ENCODE peak calls at places on chromosomes 3 and 15, in six cellular contexts. F is coronary artery, S is RWPE2, N is sigmoid colon, U is tibial nerve, J is AG04450. H is an unnamed sample.

GRCh38 chr3:102106421-102107097 is 257.2 kb downstream of the NFKBIZ start:
- DNase-seq in F (no peak), S (no peak), N (no peak), U (no peak), J (no peak), H (no peak)

GRCh38 chr15:66997212-66997611 is 68.2 kb upstream of the SMAD3 start:
- DNase-seq in F (no peak), S (no peak), N (no peak), U (no peak), J (peak), H (no peak)

GRCh38 chr3:35936571-35936970 is 297.2 kb downstream of the ARPP21 start:
- DNase-seq in F (no peak), S (no peak), N (no peak), U (no peak), J (no peak), H (no peak)

GRCh38 chr3:179801263-179801662 is 148.4 kb downstream of the USP13 start:
- DNase-seq in F (no peak), S (no peak), N (no peak), U (no peak), J (peak), H (no peak)

GRCh38 chr15:93477188-93477587 is 388.2 kb upstream of the RGMA start:
- DNase-seq in F (no peak), S (no peak), N (no peak), U (no peak), J (no peak), H (no peak)

GRCh38 chr15:66489179-66489791 is 8.3 kb downstream of the SNAPC5 start:
- DNase-seq in F (no peak), S (no peak), N (no peak), U (no peak), J (no peak), H (no peak)

GRCh38 chr3:195613468-195614069 is 29.8 kb upstream of the APOD start:
- DNase-seq in F (peak), S (peak), N (peak), U (peak), J (no peak), H (no peak)

GRCh38 chr3:72069543-72069942 is 284.6 kb upstream of the PROK2 start:
- DNase-seq in F (no peak), S (no peak), N (no peak), U (no peak), J (no peak), H (no peak)

GRCh38 chr15:67207555-67208182 is 46.8 kb downstream of the AAGAB start:
- DNase-seq in F (no peak), S (no peak), N (no peak), U (no peak), J (no peak), H (no peak)

GRCh38 chr3:29536016-29536736 is 255.3 kb downstream of the RBMS3 start:
- DNase-seq in F (no peak), S (no peak), N (no peak), U (no peak), J (no peak), H (no peak)

GRCh38 chr15:85828026-85828597 is 33.4 kb upstream of the KLHL25 start:
- DNase-seq in F (no peak), S (no peak), N (no peak), U (no peak), J (no peak), H (no peak)

GRCh38 chr3:140508545-140508944 is 169.3 kb upstream of the TRIM42 start:
- DNase-seq in F (no peak), S (no peak), N (no peak), U (no peak), J (no peak), H (no peak)

GRCh38 chr3:11703185-11703584 is 59.5 kb upstream of the VGLL4 start:
- DNase-seq in F (no peak), S (no peak), N (no peak), U (no peak), J (no peak), H (no peak)

GRCh38 chr3:84522893-84523292 is 435.9 kb upstream of the CADM2 start:
- DNase-seq in F (no peak), S (no peak), N (no peak), U (no peak), J (no peak), H (no peak)

GRCh38 chr3:23806322-23807160 is 786 bp downstream of the UBE2E1 start:
- DNase-seq in F (no peak), S (no peak), N (peak), U (peak), J (no peak), H (no peak)

GRCh38 chr3:101879102-101879501 is 29.8 kb downstream of the NFKBIZ start:
- DNase-seq in F (no peak), S (no peak), N (no peak), U (no peak), J (no peak), H (no peak)

GRCh38 chr15:48437178-48437577 is 105.9 kb downstream of the DUT start:
- DNase-seq in F (no peak), S (no peak), N (no peak), U (no peak), J (no peak), H (no peak)

GRCh38 chr15:65623103-65623502 is 1.4 kb downstream of the SLC24A1 start:
- DNase-seq in F (no peak), S (no peak), N (no peak), U (no peak), J (no peak), H (no peak)

GRCh38 chr15:57694264-57694663 is 12.2 kb upstream of the POLR2M start:
- DNase-seq in F (no peak), S (no peak), N (no peak), U (no peak), J (no peak), H (no peak)

GRCh38 chr3:58052373-58053273 is 44.4 kb downstream of the FLNB start:
- DNase-seq in F (peak), S (peak), N (peak), U (peak), J (peak), H (peak)

GRCh38 chr3:113185436-113185835 is 25.9 kb upstream of the BOC start:
- DNase-seq in F (no peak), S (no peak), N (no peak), U (no peak), J (no peak), H (no peak)

GRCh38 chr3:33430571-33430970 is 9.6 kb downstream of the UBP1 start:
- DNase-seq in F (no peak), S (no peak), N (no peak), U (no peak), J (no peak), H (no peak)

GRCh38 chr3:62571916-62572315 is 198.6 kb upstream of the FEZF2 start:
- DNase-seq in F (no peak), S (no peak), N (no peak), U (no peak), J (no peak), H (no peak)

GRCh38 chr3:169041677-169042171 is 621.8 kb downstream of the MECOM start:
- DNase-seq in F (no peak), S (no peak), N (no peak), U (no peak), J (no peak), H (no peak)

GRCh38 chr15:33851079-33851478 is 117.2 kb upstream of the CHRM5 start:
- DNase-seq in F (no peak), S (no peak), N (no peak), U (no peak), J (no peak), H (no peak)

GRCh38 chr3:77943598-77943997 is 903.7 kb downstream of the ROBO2 start:
- DNase-seq in F (no peak), S (no peak), N (no peak), U (no peak), J (no peak), H (no peak)

GRCh38 chr3:170469151-170470062 is 50.7 kb downstream of the CLDN11 start:
- DNase-seq in F (no peak), S (no peak), N (peak), U (peak), J (peak), H (no peak)

GRCh38 chr3:138114988-138115971 is at the start of gene DZIP1L:
- DNase-seq in F (peak), S (no peak), N (peak), U (peak), J (peak), H (peak)

GRCh38 chr15:75669191-75669878 is 21.6 kb downstream of the SNX33 start:
- DNase-seq in F (no peak), S (peak), N (no peak), U (no peak), J (no peak), H (no peak)

GRCh38 chr3:11650391-11650790 is 6.7 kb upstream of the VGLL4 start:
- DNase-seq in F (no peak), S (no peak), N (no peak), U (no peak), J (no peak), H (no peak)

GRCh38 chr15:27743078-27743477 is 356.0 kb downstream of the OCA2 start:
- DNase-seq in F (peak), S (peak), N (no peak), U (no peak), J (no peak), H (no peak)

GRCh38 chr15:65076486-65077290 is at the start of gene KBTBD13:
- DNase-seq in F (no peak), S (peak), N (no peak), U (no peak), J (no peak), H (no peak)

GRCh38 chr15:28005004-28005527 is 94.0 kb downstream of the OCA2 start:
- DNase-seq in F (no peak), S (no peak), N (no peak), U (no peak), J (no peak), H (no peak)

GRCh38 chr3:126672741-126673140 is 17.8 kb upstream of the TXNRD3 start:
- DNase-seq in F (no peak), S (peak), N (no peak), U (no peak), J (no peak), H (no peak)

GRCh38 chr3:129597087-129597791 is 9.2 kb downstream of the PLXND1 start:
- DNase-seq in F (no peak), S (no peak), N (no peak), U (no peak), J (no peak), H (no peak)

GRCh38 chr3:32124977-32125376 is 18.6 kb downstream of the GPD1L start:
- DNase-seq in F (no peak), S (no peak), N (no peak), U (no peak), J (no peak), H (no peak)

GRCh38 chr3:121834734-121835709 is at the start of the genes EAF2 and IQCB1:
- DNase-seq in F (peak), S (peak), N (peak), U (peak), J (peak), H (peak)

GRCh38 chr15:82921242-82921641 is 31.3 kb downstream of the HOMER2 start:
- DNase-seq in F (no peak), S (no peak), N (no peak), U (no peak), J (no peak), H (no peak)

GRCh38 chr3:113600418-113601185 is 68.2 kb downstream of the SIDT1 start:
- DNase-seq in F (no peak), S (no peak), N (no peak), U (no peak), J (no peak), H (no peak)

GRCh38 chr15:51095681-51096331 is 1.1 kb upstream of the TNFAIP8L3 start:
- DNase-seq in F (no peak), S (no peak), N (no peak), U (no peak), J (no peak), H (no peak)
- H3K27ac ChIP-seq in F (peak), S (no peak), N (no peak), U (no peak), J (no peak), H (no peak)

DNA sequence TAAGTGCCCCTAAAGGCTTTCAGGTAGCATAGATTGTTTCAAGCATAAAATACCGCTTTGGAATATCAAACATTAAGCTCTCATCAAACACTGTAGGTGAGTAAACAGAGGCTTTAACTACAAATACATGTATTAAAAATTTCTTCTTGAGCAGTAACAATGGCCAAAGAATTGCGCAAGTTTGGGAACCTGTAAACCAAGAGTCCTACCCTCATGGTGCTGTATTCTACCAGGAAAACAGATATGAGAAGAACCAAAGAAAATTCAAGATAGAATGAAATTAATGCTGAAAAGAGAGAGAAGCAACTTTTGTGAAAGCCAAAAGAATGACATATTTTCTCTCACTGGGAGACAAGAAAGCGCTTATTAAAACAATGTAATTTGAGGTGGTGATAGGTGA is 45.5 kb downstream of the CPNE4 start:
- DNase-seq in F (no peak), S (no peak), N (no peak), U (no peak), J (no peak), H (no peak)
- H3K27ac ChIP-seq in F (no peak), S (no peak), N (no peak), U (no peak), J (no peak), H (no peak)

GRCh38 chr3:118966700-118967099 is 67.9 kb downstream of the IGSF11 start:
- DNase-seq in F (no peak), S (no peak), N (no peak), U (no peak), J (no peak), H (no peak)

GRCh38 chr3:118968111-118968510 is 66.5 kb downstream of the IGSF11 start:
- DNase-seq in F (no peak), S (no peak), N (no peak), U (no peak), J (no peak), H (no peak)

GRCh38 chr3:118972974-118973373 is 61.7 kb downstream of the IGSF11 start:
- DNase-seq in F (no peak), S (no peak), N (peak), U (no peak), J (no peak), H (no peak)

GRCh38 chr3:118970819-118971218 is 63.8 kb downstream of the IGSF11 start:
- DNase-seq in F (no peak), S (no peak), N (no peak), U (no peak), J (no peak), H (no peak)

GRCh38 chr3:118968640-118969039 is 66.0 kb downstream of the IGSF11 start:
- DNase-seq in F (no peak), S (no peak), N (no peak), U (no peak), J (no peak), H (no peak)
- H3K27ac ChIP-seq in F (no peak), S (no peak), N (peak), U (no peak), J (no peak), H (peak)

DNA sequence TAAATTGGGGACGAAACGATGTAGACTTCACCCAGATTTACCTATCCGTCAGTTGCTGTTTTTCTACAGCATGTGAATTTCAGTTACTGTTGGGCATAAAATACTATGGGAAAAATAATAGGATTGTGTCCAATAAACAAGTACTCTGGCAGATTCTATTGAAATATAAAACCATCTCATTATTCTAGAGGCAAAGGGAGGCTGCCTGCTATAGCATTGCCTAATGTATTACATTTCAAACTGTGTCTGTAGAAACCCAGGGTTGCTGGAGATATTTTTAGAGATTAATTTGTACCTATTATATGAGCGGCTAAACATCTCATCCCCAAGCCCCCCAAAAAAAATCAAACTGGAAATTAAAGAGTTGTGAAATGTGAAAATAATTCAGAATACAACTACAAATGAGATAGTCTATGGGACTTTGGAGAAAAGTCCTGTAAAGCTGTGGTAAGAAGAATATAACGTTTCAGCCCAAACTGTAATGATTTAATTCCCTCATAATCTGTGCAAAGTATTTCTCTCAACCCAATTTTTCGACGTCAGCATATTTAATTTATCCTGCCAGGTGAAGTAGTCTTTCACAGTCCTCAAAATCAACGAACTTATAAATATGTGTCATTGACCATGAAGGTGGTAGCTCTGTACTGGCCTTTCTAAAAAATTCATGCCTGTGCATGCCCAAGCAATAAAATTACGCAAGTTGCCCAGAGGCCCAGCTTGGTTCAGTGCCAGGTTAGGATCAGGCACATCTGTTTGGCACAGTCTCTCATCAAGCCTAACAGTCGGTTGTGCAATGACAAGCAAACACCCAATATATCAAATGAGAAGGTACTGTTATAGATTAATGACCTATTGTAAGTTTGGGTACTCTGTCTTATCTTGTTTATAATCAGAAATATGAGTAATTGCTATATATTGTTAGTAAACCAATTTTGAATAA is 159.3 kb upstream of the IL12A start:
- DNase-seq in F (no peak), S (peak), N (peak), U (peak), J (no peak), H (no peak)
- H3K27ac ChIP-seq in F (no peak), S (peak), N (peak), U (no peak), J (no peak), H (no peak)

DNA sequence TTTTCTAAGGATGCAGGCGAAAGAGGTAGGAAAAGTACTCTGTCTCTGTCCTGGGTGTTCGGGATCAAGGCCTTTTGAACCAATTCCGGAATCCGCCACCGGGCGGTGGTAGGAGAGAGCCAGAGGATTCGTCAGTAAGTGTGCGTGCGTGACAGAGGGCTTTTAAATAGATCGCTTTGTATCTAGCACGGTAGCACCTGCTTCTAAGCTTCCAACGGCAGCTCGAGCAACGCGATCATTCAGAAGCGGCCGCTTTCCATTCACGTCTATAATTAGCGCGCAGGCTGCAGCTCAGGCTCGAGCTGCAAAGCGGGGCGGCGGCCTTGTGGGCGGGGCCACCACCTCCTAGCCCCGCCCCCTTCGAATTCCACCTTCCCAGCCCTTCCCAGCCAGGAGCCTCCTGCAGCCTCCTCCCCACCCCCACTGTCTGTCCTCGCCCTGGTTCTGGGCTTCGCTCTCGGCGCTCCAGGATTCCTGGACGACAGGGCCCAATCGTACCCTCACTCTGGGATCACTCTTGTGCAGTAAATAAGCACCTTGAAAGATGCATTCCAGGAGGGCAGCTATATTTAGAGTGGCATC is 224.3 kb upstream of the TPRG1 start:
- DNase-seq in F (peak), S (peak), N (peak), U (peak), J (no peak), H (peak)
- H3K27ac ChIP-seq in F (peak), S (peak), N (peak), U (peak), J (peak), H (peak)

GRCh38 chr3:8562081-8562595 is 60.5 kb downstream of the LMCD1 start:
- DNase-seq in F (no peak), S (no peak), N (no peak), U (no peak), J (no peak), H (no peak)

GRCh38 chr3:8560608-8561007 is 59.0 kb downstream of the LMCD1 start:
- DNase-seq in F (no peak), S (no peak), N (peak), U (no peak), J (peak), H (peak)

GRCh38 chr3:8559351-8559750 is 57.7 kb downstream of the LMCD1 start:
- DNase-seq in F (no peak), S (no peak), N (no peak), U (no peak), J (no peak), H (no peak)

GRCh38 chr3:8563146-8563545 is 61.5 kb downstream of the LMCD1 start:
- DNase-seq in F (no peak), S (no peak), N (no peak), U (no peak), J (no peak), H (no peak)

DNA sequence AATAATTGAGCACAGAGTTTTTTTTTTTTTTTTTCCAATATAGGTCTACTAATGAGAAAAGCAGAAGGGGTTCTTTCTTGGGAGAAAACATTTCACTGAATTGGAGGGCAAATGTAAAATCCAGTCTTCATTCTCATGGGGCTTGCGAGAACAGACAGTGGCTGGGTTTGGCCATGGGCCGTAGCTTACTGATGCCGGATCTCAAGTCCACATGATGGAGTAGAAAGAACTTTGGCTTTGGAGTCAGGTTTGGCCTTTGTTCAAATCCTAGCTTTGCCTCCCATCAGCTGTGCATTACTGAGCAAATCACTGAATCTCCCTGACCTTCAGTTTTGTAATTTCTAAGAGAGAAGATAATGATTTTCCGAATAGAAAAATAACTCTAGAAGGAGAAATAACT is 59.7 kb downstream of the LMCD1 start:
- DNase-seq in F (no peak), S (no peak), N (peak), U (peak), J (no peak), H (peak)
- H3K27ac ChIP-seq in F (peak), S (peak), N (no peak), U (no peak), J (no peak), H (peak)